ENCODE peak calls at places on chromosomes 2 and 18, in nine cellular contexts. T is endodermal cell, K is PC-3, J is left lung, W is kidney, Y is endothelial cell of umbilical vein, G is upper lobe of right lung, D is adrenal gland, Q is bronchial epithelial cell. S is an unnamed sample.

GRCh38 chr2:23533014-23533730 is 148.2 kb downstream of the KLHL29 start:
- DNase-seq in T (peak; percentile 75), K (no peak), J (peak; percentile 57), W (no peak), Y (no peak), G (no peak), D (no peak), Q (no peak), S (no peak)

GRCh38 chr2:61426267-61426897 is 44.5 kb downstream of the USP34 start:
- DNase-seq in T (peak; percentile 91), K (peak; percentile 60), J (peak; percentile 86), W (no peak), Y (peak; percentile 36), G (peak; percentile 76), D (no peak), Q (peak; percentile 23), S (peak; percentile 37)

GRCh38 chr18:45171575-45172225 is 443.6 kb upstream of the SLC14A2 start:
- DNase-seq in T (no peak), K (no peak), J (no peak), W (no peak), Y (no peak), G (no peak), D (no peak), Q (no peak), S (no peak)

GRCh38 chr18:63994783-63995399 is 25.0 kb downstream of the SERPINB8 start:
- DNase-seq in T (peak; percentile 86), K (peak; percentile 62), J (no peak), W (no peak), Y (peak; percentile 51), G (no peak), D (peak; percentile 33), Q (peak; percentile 59), S (peak; percentile 14)

GRCh38 chr2:43276962-43277383 is 50.6 kb upstream of the ZFP36L2 start:
- DNase-seq in T (peak; percentile 53), K (peak; percentile 61), J (no peak), W (peak; percentile 90), Y (peak; percentile 28), G (no peak), D (no peak), Q (peak; percentile 35), S (no peak)

GRCh38 chr18:10892801-10893595 is 256.4 kb downstream of the PIEZO2 start:
- DNase-seq in T (no peak), K (peak; percentile 7), J (no peak), W (no peak), Y (no peak), G (no peak), D (no peak), Q (no peak), S (no peak)

GRCh38 chr2:238202326-238203103 is 980 bp downstream of the ILKAP start:
- DNase-seq in T (peak; percentile 67), K (no peak), J (no peak), W (no peak), Y (peak; percentile 39), G (no peak), D (no peak), Q (peak; percentile 13), S (peak; percentile 19)

GRCh38 chr2:171516793-171517192 is 5.5 kb upstream of the CYBRD1 start:
- DNase-seq in T (no peak), K (no peak), J (no peak), W (no peak), Y (no peak), G (no peak), D (no peak), Q (no peak), S (peak; percentile 23)

GRCh38 chr2:7180641-7181370 is 263.6 kb downstream of the RNF144A start:
- DNase-seq in T (no peak), K (peak; percentile 95), J (no peak), W (no peak), Y (no peak), G (no peak), D (no peak), Q (peak; percentile 27), S (peak; percentile 39)

GRCh38 chr18:26435415-26436095 is 112.8 kb downstream of the KCTD1 start:
- DNase-seq in T (no peak), K (no peak), J (no peak), W (no peak), Y (no peak), G (no peak), D (no peak), Q (no peak), S (no peak)

GRCh38 chr2:224038049-224038829 is 847 bp downstream of the SERPINE2 start:
- DNase-seq in T (peak; percentile 83), K (peak; percentile 50), J (no peak), W (peak; percentile 84), Y (peak; percentile 16), G (peak; percentile 69), D (peak; percentile 8), Q (peak; percentile 44), S (peak; percentile 54)

GRCh38 chr2:145323512-145323911 is 803.6 kb upstream of the ZEB2 start:
- DNase-seq in T (no peak), K (peak; percentile 62), J (no peak), W (no peak), Y (peak; percentile 45), G (no peak), D (no peak), Q (peak; percentile 87), S (no peak)

GRCh38 chr18:63314991-63315662 is 4.4 kb downstream of the BCL2 start:
- DNase-seq in T (no peak), K (no peak), J (no peak), W (no peak), Y (no peak), G (no peak), D (no peak), Q (no peak), S (no peak)

GRCh38 chr18:78727877-78728276 is 251.7 kb upstream of the SALL3 start:
- DNase-seq in T (peak; percentile 26), K (no peak), J (peak; percentile 53), W (no peak), Y (no peak), G (no peak), D (no peak), Q (no peak), S (no peak)

GRCh38 chr2:159855153-159856140 is 57.4 kb upstream of the CD302 start:
- DNase-seq in T (no peak), K (no peak), J (peak; percentile 49), W (no peak), Y (peak; percentile 15), G (no peak), D (no peak), Q (peak; percentile 22), S (no peak)

GRCh38 chr2:69226886-69227285 is 160.1 kb downstream of the GFPT1 start:
- DNase-seq in T (no peak), K (no peak), J (no peak), W (no peak), Y (no peak), G (no peak), D (no peak), Q (no peak), S (no peak)

GRCh38 chr2:112839407-112840067 is 3.0 kb upstream of the IL1B start:
- DNase-seq in T (peak; percentile 19), K (peak; percentile 47), J (no peak), W (no peak), Y (no peak), G (no peak), D (no peak), Q (peak; percentile 62), S (no peak)

GRCh38 chr18:55349685-55350084 is 238.3 kb downstream of the TCF4 start:
- DNase-seq in T (no peak), K (no peak), J (no peak), W (no peak), Y (no peak), G (no peak), D (no peak), Q (no peak), S (no peak)
- H3K4me3 ChIP-seq in T (no peak overlapping the region), K (no peak overlapping the region), J (no peak overlapping the region), W (no peak overlapping the region), Y (no peak overlapping the region), G (no peak overlapping the region), D (no peak overlapping the region), Q (no peak overlapping the region), S (no peak overlapping the region)

GRCh38 chr18:52902188-52902587 is 562.2 kb downstream of the DCC start:
- DNase-seq in T (no peak), K (no peak), J (no peak), W (no peak), Y (no peak), G (no peak), D (no peak), Q (no peak), S (no peak)
- H3K36me3 ChIP-seq in T (no peaks in the 10 kb centered on the region), K (no peaks in the 10 kb centered on the region), J (no peaks in the 10 kb centered on the region), W (no peaks in the 10 kb centered on the region), Y (no peaks in the 10 kb centered on the region), G (no peaks in the 10 kb centered on the region), D (no peaks in the 10 kb centered on the region), Q (no peaks in the 10 kb centered on the region), S (no peaks in the 10 kb centered on the region)

GRCh38 chr2:3651686-3652516 is 6.1 kb upstream of the ALLC start:
- DNase-seq in T (peak; percentile 78), K (peak; percentile 6), J (peak; percentile 80), W (peak; percentile 87), Y (peak; percentile 19), G (no peak), D (peak; percentile 72), Q (peak; percentile 12), S (no peak)
- H3K4me3 ChIP-seq in T (peak overlapping the region; percentile 23), K (peak overlapping the region; percentile 29), J (peak overlapping the region; percentile 17), W (peak overlapping the region; percentile 4), Y (peak overlapping the region; percentile 8), G (peak overlapping the region; percentile 39), D (no peak overlapping the region), Q (peak overlapping the region; percentile 2), S (no peak overlapping the region)

GRCh38 chr18:7814754-7815315 is 247.7 kb downstream of the PTPRM start:
- DNase-seq in T (no peak), K (no peak), J (no peak), W (no peak), Y (no peak), G (no peak), D (no peak), Q (no peak), S (no peak)

GRCh38 chr18:7809455-7809854 is 242.3 kb downstream of the PTPRM start:
- DNase-seq in T (peak; percentile 70), K (no peak), J (no peak), W (no peak), Y (no peak), G (no peak), D (no peak), Q (no peak), S (no peak)

GRCh38 chr18:7809978-7810377 is 242.9 kb downstream of the PTPRM start:
- DNase-seq in T (peak; percentile 60), K (no peak), J (no peak), W (no peak), Y (no peak), G (no peak), D (no peak), Q (no peak), S (no peak)

GRCh38 chr18:7813131-7813530 is 246.0 kb downstream of the PTPRM start:
- DNase-seq in T (no peak), K (no peak), J (no peak), W (no peak), Y (no peak), G (no peak), D (no peak), Q (no peak), S (no peak)

DNA sequence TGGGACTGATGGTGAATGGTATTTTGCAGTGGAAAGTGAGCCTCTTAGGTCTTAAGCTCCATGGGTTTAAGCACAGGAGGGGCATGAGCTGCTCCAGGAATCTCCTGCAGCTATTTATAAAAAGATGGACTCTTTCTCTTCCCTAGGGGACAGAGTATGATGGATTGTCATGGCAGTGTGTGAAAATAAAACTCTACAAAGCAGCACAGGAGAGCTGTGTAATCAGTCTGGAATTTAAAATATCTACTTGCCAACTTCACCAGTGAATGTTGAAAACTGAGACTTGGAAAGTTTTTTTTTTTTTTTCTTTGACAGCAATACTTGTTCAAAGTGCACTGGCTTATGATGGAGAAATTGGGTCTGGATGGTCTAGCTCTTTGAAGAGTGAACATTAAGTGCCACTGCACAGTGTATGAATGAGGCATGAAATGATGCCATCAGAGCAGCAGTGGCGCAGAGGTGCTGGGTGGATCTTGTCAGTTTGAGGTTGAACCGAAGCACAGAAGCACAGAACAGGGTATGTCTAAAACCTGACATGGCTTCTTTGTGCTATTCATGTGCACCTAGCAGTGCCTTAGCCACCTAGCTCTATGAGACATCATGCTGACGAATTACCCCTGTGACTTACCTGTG is 245.4 kb downstream of the PTPRM start:
- DNase-seq in T (no peak), K (peak; percentile 67), J (no peak), W (no peak), Y (no peak), G (no peak), D (no peak), Q (peak; percentile 41), S (no peak)
- H3K36me3 ChIP-seq in T (peaks cover 30% of the 10 kb centered on the region), K (peaks cover 27% of the 10 kb centered on the region), J (no peaks in the 10 kb centered on the region), W (no peaks in the 10 kb centered on the region), Y (no peaks in the 10 kb centered on the region), G (no peaks in the 10 kb centered on the region), D (no peaks in the 10 kb centered on the region), Q (no peaks in the 10 kb centered on the region), S (no peaks in the 10 kb centered on the region)